ENCODE peak calls at places on chromosomes 13 and 19, in nine cellular contexts. G is Panc1, P is sigmoid colon, V is HCT116, T is stomach, E is vagina, H is GM23338, I is breast epithelium, Z is transverse colon. L is an unnamed sample.

GRCh38 chr13:85725433-85725832 is 73.8 kb downstream of the SLITRK6 start:
- DNase-seq in P (no peak), E (no peak), V (no peak), H (no peak), T (no peak), G (no peak), Z (no peak), I (no peak), L (no peak)

GRCh38 chr19:40274585-40275544 is 10.3 kb downstream of the AKT2 start:
- DNase-seq in H (no peak), G (no peak), I (no peak), V (no peak), P (peak; percentile 51), T (no peak), E (no peak), Z (no peak), L (no peak)

GRCh38 chr13:32940601-32941000 is 75.6 kb upstream of the KL start:
- DNase-seq in T (no peak), H (no peak), I (no peak), V (no peak), Z (no peak), P (no peak), E (no peak), G (no peak), L (no peak)

GRCh38 chr13:30932481-30933333 is at the start of gene TEX26:
- DNase-seq in T (no peak), H (peak; percentile 93), I (no peak), G (no peak), E (no peak), P (no peak), V (no peak), Z (no peak), L (no peak)

GRCh38 chr19:9323557-9323918 is 441 bp upstream of the ZNF559 start:
- DNase-seq in H (peak; percentile 84), P (peak; percentile 85), V (peak; percentile 6), T (peak; percentile 55), Z (peak; percentile 59), I (peak; percentile 54), G (peak; percentile 57), E (no peak), L (peak; percentile 44)

GRCh38 chr13:21826214-21827015 is 155.5 kb downstream of the FGF9 start:
- DNase-seq in V (no peak), E (no peak), P (no peak), T (no peak), H (no peak), G (no peak), Z (no peak), I (no peak), L (no peak)

GRCh38 chr19:10290876-10291553 is 1.3 kb downstream of the ICAM5 start:
- DNase-seq in V (peak; percentile 50), G (no peak), T (peak; percentile 48), I (peak; percentile 51), Z (peak; percentile 76), P (no peak), H (peak; percentile 76), E (peak; percentile 96), L (no peak)

GRCh38 chr13:110329798-110330461 is 22.8 kb downstream of the COL4A2 start:
- DNase-seq in E (no peak), P (peak; percentile 63), Z (no peak), H (no peak), V (no peak), T (no peak), I (no peak), G (no peak), L (no peak)

GRCh38 chr13:113835461-113836274 is 28.2 kb downstream of the GAS6 start:
- DNase-seq in V (no peak), G (no peak), Z (no peak), E (no peak), T (no peak), P (no peak), I (no peak), H (no peak), L (no peak)

GRCh38 chr13:45615501-45616101 is at the start of gene ERICH6B:
- DNase-seq in V (no peak), E (no peak), Z (no peak), P (no peak), G (no peak), H (peak; percentile 91), I (no peak), T (no peak), L (no peak)

GRCh38 chr13:78241278-78241919 is 322.8 kb upstream of the EDNRB start:
- DNase-seq in E (no peak), Z (peak; percentile 21), I (no peak), V (no peak), P (no peak), H (peak; percentile 84), G (peak; percentile 2), T (no peak), L (no peak)

GRCh38 chr19:35034005-35034502 is 3.8 kb downstream of the SCN1B start:
- DNase-seq in V (no peak), T (no peak), G (no peak), P (no peak), Z (no peak), I (no peak), E (no peak), H (no peak), L (no peak)

DNA sequence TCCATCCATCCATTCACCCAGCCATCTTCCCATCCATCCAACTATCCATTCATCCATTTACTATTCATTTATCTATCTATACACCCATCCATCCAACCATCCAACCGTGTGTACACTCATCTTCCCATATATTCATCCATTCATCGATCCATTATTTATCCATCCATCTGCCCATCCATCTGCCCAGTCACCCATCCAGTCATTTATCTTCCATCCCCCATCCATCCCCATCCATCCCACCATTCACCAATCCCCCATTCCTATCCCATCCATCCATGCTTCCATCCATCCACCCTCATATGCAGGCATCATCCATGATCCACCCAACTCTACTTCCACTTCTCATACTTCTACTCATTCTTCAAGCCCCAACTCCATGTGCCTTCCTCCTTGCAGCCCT is 14.0 kb upstream of the HOMER3 start:
- DNase-seq in Z (no peak), V (no peak), G (no peak), P (no peak), E (no peak), H (no peak), I (no peak), T (no peak), L (no peak)
- TF ChIP-seq POLR2AphosphoS5 in Z (no peak), V (no peak), G (no peak), P (no peak), E (no peak), H (no peak), I (no peak), T (no peak), L (no peak)

GRCh38 chr19:1507763-1508506 is 4.9 kb downstream of the ADAMTSL5 start:
- DNase-seq in V (peak; percentile 94), I (peak; percentile 95), E (no peak), G (peak; percentile 58), P (peak; percentile 97), Z (peak; percentile 93), H (peak; percentile 98), T (peak; percentile 89), L (peak; percentile 88)
- H3K4me3 ChIP-seq in V (peak overlapping the region; percentile 39), I (peak overlapping the region; percentile 69), E (peak overlapping the region; percentile 48), G (peak overlapping the region; percentile 39), P (peak overlapping the region; percentile 44), Z (no peak overlapping the region), H (peak overlapping the region; percentile 90), T (peak overlapping the region; percentile 38), L (peak overlapping the region; percentile 26)

DNA sequence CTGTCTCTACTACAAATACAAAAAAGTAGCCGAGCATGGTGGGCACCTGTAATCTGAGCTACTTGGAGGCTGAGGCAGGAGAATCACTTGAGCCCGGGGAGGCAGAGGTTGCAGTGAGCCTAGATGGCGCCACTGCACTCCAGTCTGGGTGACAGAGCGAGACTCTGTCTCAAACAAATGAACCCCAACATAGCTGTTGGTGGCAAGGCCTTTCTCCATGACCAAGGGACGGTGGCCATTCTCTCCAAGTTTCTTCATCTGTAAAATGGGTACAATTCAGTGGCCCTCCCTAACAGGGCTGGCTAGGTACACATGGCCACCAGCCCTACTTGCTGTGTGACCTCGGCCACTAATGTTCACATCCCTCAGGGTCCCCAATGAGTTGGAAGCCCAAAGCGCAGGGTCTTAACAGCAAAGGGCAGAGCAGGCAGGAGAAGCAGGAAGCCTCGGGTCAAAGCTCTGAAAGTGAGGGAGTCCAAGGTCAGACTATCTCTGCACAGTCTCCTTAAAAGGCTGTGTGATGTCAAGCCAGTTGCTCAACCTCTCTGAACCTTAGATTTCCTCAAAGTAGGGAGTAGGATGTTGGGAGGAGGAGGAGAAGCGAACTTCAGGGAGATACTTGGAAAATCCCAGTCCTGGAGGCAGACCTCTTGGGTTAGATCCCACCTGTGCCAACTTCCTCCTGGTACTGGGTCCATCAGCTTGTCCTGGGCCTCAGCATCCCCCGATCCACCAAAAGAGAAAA is 2.7 kb downstream of the JUND start:
- DNase-seq in T (peak; percentile 52), I (peak; percentile 76), G (no peak), H (peak; percentile 43), P (no peak), Z (peak; percentile 55), E (no peak), V (no peak), L (no peak)
- H3K4me1 ChIP-seq in T (peaks cover 71% of the 10 kb centered on the region), I (peaks cover 14% of the 10 kb centered on the region), G (peaks cover 43% of the 10 kb centered on the region), H (peaks cover 31% of the 10 kb centered on the region), P (no peaks in the 10 kb centered on the region), Z (peaks cover 71% of the 10 kb centered on the region), E (peaks cover 58% of the 10 kb centered on the region), V (peaks cover 72% of the 10 kb centered on the region), L (peaks cover 25% of the 10 kb centered on the region)

GRCh38 chr13:98223741-98224140 is 46.7 kb upstream of the RNF113B start:
- DNase-seq in H (no peak), Z (no peak), P (no peak), G (no peak), T (no peak), E (no peak), V (no peak), I (no peak), L (peak; percentile 48)

GRCh38 chr13:98221234-98221633 is 44.2 kb upstream of the RNF113B start:
- DNase-seq in T (no peak), H (no peak), G (no peak), Z (no peak), I (no peak), E (no peak), P (no peak), V (no peak), L (no peak)

GRCh38 chr13:98222081-98222554 is 45.0 kb upstream of the RNF113B start:
- DNase-seq in Z (peak; percentile 37), H (no peak), G (no peak), V (no peak), T (peak; percentile 82), E (no peak), P (no peak), I (no peak), L (peak; percentile 31)

GRCh38 chr13:98224557-98224956 is 47.5 kb upstream of the RNF113B start:
- DNase-seq in I (no peak), E (no peak), V (no peak), P (no peak), H (no peak), T (no peak), G (no peak), Z (no peak), L (peak; percentile 13)

DNA sequence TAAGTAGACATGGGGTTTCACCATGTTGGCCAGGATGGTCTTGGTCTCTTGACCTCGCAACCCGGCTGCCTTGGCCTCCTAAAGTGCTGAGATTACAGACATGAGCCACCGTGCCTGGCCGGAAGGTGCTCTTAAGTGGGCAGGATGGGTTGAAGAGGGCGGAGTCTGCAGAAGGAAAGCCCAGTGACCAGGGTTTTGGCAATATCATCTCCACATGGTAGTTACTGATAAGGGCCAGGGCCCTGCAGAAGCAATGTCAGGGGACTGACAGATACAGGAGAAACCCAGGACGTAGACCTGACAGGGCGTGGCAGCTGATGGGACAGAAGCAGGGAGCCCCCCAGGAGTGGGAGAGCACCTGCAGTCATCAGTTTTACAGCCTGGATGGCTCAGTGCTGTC is 45.7 kb upstream of the RNF113B start:
- DNase-seq in P (no peak), E (no peak), G (no peak), Z (no peak), H (no peak), V (no peak), I (no peak), T (no peak), L (no peak)
- TF ChIP-seq POLR2AphosphoS5 in P (no peak), E (no peak), G (no peak), Z (no peak), H (no peak), V (no peak), I (no peak), T (no peak), L (no peak)